ENCODE peak calls at places on chromosomes 2 and 18, in five cellular contexts. C is GM12891, K is endothelial cell of umbilical vein, P is K562, Y is GM12878. O is an unnamed sample.

GRCh38 chr2:6384341-6384740 is 481.4 kb downstream of the CMPK2 start:
- DNase-seq in P (no peak), Y (no peak), K (no peak), C (no peak), O (no peak)

GRCh38 chr18:32048507-32049091 is 30.0 kb downstream of the RNF125 start:
- DNase-seq in C (no peak), K (no peak), Y (peak; percentile 24), P (no peak), O (no peak)

GRCh38 chr2:223779877-223780276 is 57.5 kb downstream of the AP1S3 start:
- DNase-seq in P (peak; percentile 48), C (peak; percentile 42), Y (no peak), K (peak; percentile 53), O (peak; percentile 35)

GRCh38 chr2:221346411-221346810 is 225.7 kb downstream of the EPHA4 start:
- DNase-seq in Y (no peak), P (no peak), C (no peak), K (no peak), O (no peak)

GRCh38 chr2:99777266-99777640 is 287.4 kb upstream of the REV1 start:
- DNase-seq in P (no peak), C (no peak), Y (no peak), K (no peak), O (no peak)

GRCh38 chr2:64910972-64911433 is 78.2 kb upstream of the SLC1A4 start:
- DNase-seq in P (peak; percentile 32), C (no peak), K (no peak), Y (no peak), O (no peak)

GRCh38 chr2:113685471-113685870 is 58.4 kb downstream of the RABL2A start:
- DNase-seq in P (no peak), K (no peak), C (no peak), Y (no peak), O (no peak)

GRCh38 chr2:98833172-98833916 is 102.4 kb upstream of the MGAT4A start:
- DNase-seq in P (no peak), K (peak; percentile 79), C (no peak), Y (no peak), O (no peak)

GRCh38 chr2:218397502-218398436 is 1.9 kb upstream of the CTDSP1 start:
- DNase-seq in C (no peak), Y (peak; percentile 46), K (peak; percentile 57), P (peak; percentile 82), O (peak; percentile 60)
- TF ChIP-seq POLR2A in C (no peak), Y (peak; percentile 51), K (peak; percentile 40), P (peak; percentile 82), O (peak; percentile 72)

GRCh38 chr2:85540131-85540587 is 1.2 kb downstream of the MAT2A start:
- DNase-seq in K (peak; percentile 51), C (no peak), Y (no peak), P (no peak), O (no peak)
- TF ChIP-seq POLR2AphosphoS5 in K (peak; percentile 12), C (no peak), Y (peak; percentile 86), P (peak; percentile 43), O (no peak)

GRCh38 chr2:95277246-95277906 is 3.1 kb downstream of the PROM2 start:
- DNase-seq in Y (no peak), C (no peak), P (peak; percentile 49), K (no peak), O (no peak)

GRCh38 chr2:95276888-95277245 is 2.6 kb downstream of the PROM2 start:
- DNase-seq in P (no peak), Y (no peak), K (no peak), C (no peak), O (no peak)

GRCh38 chr2:95279435-95280035 is 5.3 kb downstream of the PROM2 start:
- DNase-seq in C (no peak), K (no peak), P (no peak), Y (no peak), O (no peak)

GRCh38 chr2:95278637-95279225 is 4.5 kb downstream of the PROM2 start:
- DNase-seq in C (no peak), P (no peak), Y (no peak), K (no peak), O (no peak)

DNA sequence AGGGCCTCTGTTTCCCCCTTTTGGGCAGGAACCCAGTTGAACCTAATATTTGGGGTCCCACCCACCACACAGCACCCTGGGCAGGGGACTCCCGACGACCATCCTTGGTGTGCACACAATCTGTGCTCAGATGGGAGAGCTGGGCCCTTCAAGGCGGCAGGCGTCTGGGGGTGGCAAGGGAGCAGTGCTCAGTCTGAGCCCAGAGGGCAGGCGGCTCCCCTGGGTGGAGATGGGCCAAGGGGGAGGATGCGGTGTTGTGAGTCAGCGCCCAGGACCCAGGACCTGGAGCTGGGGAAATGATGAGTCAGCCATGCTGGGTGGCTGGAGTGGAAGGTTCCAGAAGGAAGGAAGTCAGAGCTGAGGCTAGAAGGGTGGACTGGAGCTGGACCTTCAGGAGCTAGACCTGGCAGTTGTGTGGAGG is 3.8 kb downstream of the PROM2 start:
- DNase-seq in C (no peak), K (no peak), Y (no peak), P (no peak), O (no peak)
- TF ChIP-seq POLR2A in C (no peak), K (no peak), Y (no peak), P (no peak), O (no peak)

DNA sequence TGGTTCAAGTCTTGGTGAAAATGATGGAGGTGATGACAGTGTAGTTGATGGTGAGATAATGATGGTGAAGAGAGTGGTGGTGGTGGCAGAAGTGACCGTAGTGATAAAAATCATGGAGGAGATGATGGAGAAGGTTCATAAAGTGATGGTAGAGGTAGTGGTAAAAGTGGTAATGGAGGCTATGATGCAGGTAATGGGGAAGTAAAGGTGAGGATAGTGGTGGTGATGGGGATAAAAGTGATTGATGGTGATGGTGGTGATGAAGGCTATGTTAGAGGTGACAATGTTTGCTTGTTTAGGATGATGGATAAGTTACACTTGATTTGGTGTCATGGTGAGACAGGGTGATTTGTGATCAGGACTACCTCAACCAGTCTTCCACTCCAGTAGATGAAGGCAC is 268.9 kb downstream of the DYSF start:
- DNase-seq in Y (no peak), C (no peak), K (no peak), P (no peak), O (no peak)
- TF ChIP-seq POLR2AphosphoS5 in Y (no peak), C (no peak), K (no peak), P (no peak), O (no peak)

GRCh38 chr2:14632133-14632936 is at the start of gene LRATD1:
- DNase-seq in Y (no peak), P (peak; percentile 65), C (no peak), K (peak; percentile 22), O (no peak)
- TF ChIP-seq POLR2A in Y (no peak), P (no peak), C (no peak), K (no peak), O (no peak)

GRCh38 chr2:46337208-46337994 is 40.2 kb downstream of the EPAS1 start:
- DNase-seq in P (no peak), Y (no peak), K (no peak), C (no peak), O (no peak)

GRCh38 chr2:46336560-46336959 is 39.4 kb downstream of the EPAS1 start:
- DNase-seq in C (no peak), K (no peak), Y (no peak), P (no peak), O (no peak)

GRCh38 chr2:46334389-46335345 is 37.5 kb downstream of the EPAS1 start:
- DNase-seq in Y (no peak), P (no peak), K (peak; percentile 75), C (no peak), O (no peak)

GRCh38 chr2:46335404-46335965 is 38.3 kb downstream of the EPAS1 start:
- DNase-seq in Y (no peak), C (no peak), K (peak; percentile 88), P (no peak), O (no peak)

GRCh38 chr2:46335966-46336436 is 38.8 kb downstream of the EPAS1 start:
- DNase-seq in Y (no peak), P (no peak), C (no peak), K (no peak), O (no peak)
- TF ChIP-seq POLR2AphosphoS5 in Y (no peak), P (no peak), C (no peak), K (no peak), O (no peak)

GRCh38 chr2:231673348-231673770 is 35.0 kb upstream of the PTMA start:
- DNase-seq in Y (no peak), C (no peak), K (no peak), P (peak; percentile 54), O (no peak)
- TF ChIP-seq POLR2A in Y (no peak), C (no peak), K (no peak), P (no peak), O (no peak)

O was measured in GM12892.